ENCODE peak calls at places on chromosomes 2 and 18, in eight cellular contexts. T is cardiac muscle cell; S is fibroblast of gingiva; D is astrocyte of the hippocampus; V is activated CD4-positive, alpha-beta T cell treated with anti-CD3 and anti-CD28 coated beads for 24 hours; U is NCI-H1694; A is NCI-H1105; Z is stimulated activated CD8-positive, alpha-beta memory T cell treated with anti-CD3 and anti-CD28 coated beads, Interleukin-2, amount 100 ng/mL, for 48 hours. I is an unnamed sample.
A peak's percentile ranks its signal among the peaks of the same experiment; 100 is the strongest.

GRCh38 chr18:7414459-7414858 is 152.7 kb upstream of the PTPRM start:
- DNase-seq in Z (no peak), U (no peak), V (no peak), T (no peak), S (peak; percentile 19), D (no peak), A (no peak), I (no peak)

GRCh38 chr2:196597531-196597930 is 42.0 kb upstream of the CCDC150 start:
- DNase-seq in T (no peak), V (no peak), S (no peak), A (no peak), D (no peak), Z (no peak), U (no peak), I (no peak)

GRCh38 chr2:230358305-230358704 is 31.3 kb downstream of the SP140L start:
- DNase-seq in Z (no peak), T (no peak), U (no peak), S (no peak), V (no peak), D (peak; percentile 4), A (no peak), I (no peak)

GRCh38 chr2:134636714-134637113 is 82.1 kb downstream of the TMEM163 start:
- DNase-seq in D (no peak), S (no peak), A (no peak), V (no peak), U (no peak), T (no peak), Z (no peak), I (no peak)

GRCh38 chr2:189830510-189830909 is 46.3 kb downstream of the PMS1 start:
- DNase-seq in V (no peak), U (no peak), D (no peak), T (peak; percentile 67), A (no peak), S (no peak), Z (no peak), I (no peak)

GRCh38 chr18:22180722-22181121 is 11.3 kb downstream of the GATA6 start:
- DNase-seq in V (no peak), Z (no peak), U (no peak), D (no peak), A (no peak), S (no peak), T (no peak), I (no peak)

GRCh38 chr2:207248702-207249355 is 83.1 kb upstream of the KLF7 start:
- DNase-seq in D (no peak), S (no peak), U (no peak), Z (no peak), V (no peak), A (no peak), T (no peak), I (no peak)

GRCh38 chr2:108825736-108826135 is 39.2 kb downstream of the CCDC138 start:
- DNase-seq in T (no peak), A (no peak), U (no peak), S (no peak), D (no peak), Z (no peak), V (no peak), I (no peak)

GRCh38 chr18:33596178-33596854 is 18.3 kb downstream of the ASXL3 start:
- DNase-seq in A (no peak), V (no peak), T (no peak), D (peak; percentile 41), S (peak; percentile 16), Z (no peak), U (no peak), I (no peak)

GRCh38 chr18:5424903-5425302 is 118.9 kb downstream of the EPB41L3 start:
- DNase-seq in D (peak; percentile 54), Z (no peak), S (peak; percentile 22), V (no peak), T (peak; percentile 43), A (no peak), U (peak; percentile 57), I (no peak)

GRCh38 chr2:38377501-38378258 is 607 bp upstream of the ATL2 start:
- DNase-seq in V (no peak), T (peak; percentile 58), U (peak; percentile 90), D (peak; percentile 55), A (peak; percentile 51), S (peak; percentile 84), Z (no peak), I (peak; percentile 94)

I was measured in osteoblast.